ENCODE peak calls at places on chromosomes 4 and X, in six cellular contexts. F is K562, N is neuronal stem cell, T is cardiac muscle cell, I is transverse colon, R is upper lobe of right lung. E is an unnamed sample. For H3K36me3, the result is how much of the 10 kb centered on the place peaks cover.

GRCh38 chrX:43631841-43632240 is 24.3 kb upstream of the MAOA start:
- DNase-seq in F (no peak), N (no peak), T (no peak), I (no peak), R (no peak), E (no peak)

GRCh38 chr4:184237612-184238011 is 19.9 kb upstream of the ENPP6 start:
- DNase-seq in F (peak), N (no peak), T (no peak), I (no peak), R (no peak), E (no peak)

GRCh38 chrX:53704854-53705253 is 18.3 kb upstream of the HUWE1 start:
- DNase-seq in F (no peak), N (no peak), T (no peak), I (no peak), R (no peak), E (no peak)

GRCh38 chrX:47619486-47620302 is at the start of gene SYN1:
- DNase-seq in F (peak), N (peak), T (peak), I (peak), R (peak), E (no peak)

GRCh38 chrX:154002215-154002719 is 17.4 kb downstream of the IRAK1 start:
- DNase-seq in F (peak), N (no peak), T (no peak), I (peak), R (peak), E (no peak)

GRCh38 chrX:49276671-49277519 is 7.3 kb downstream of the PPP1R3F start:
- DNase-seq in F (no peak), N (no peak), T (no peak), I (no peak), R (no peak), E (no peak)

GRCh38 chr4:112410364-112410763 is 105.6 kb downstream of the NEUROG2 start:
- DNase-seq in F (no peak), N (no peak), T (no peak), I (no peak), R (no peak), E (no peak)

GRCh38 chrX:68692651-68693050 is 45.2 kb downstream of the STARD8 start:
- DNase-seq in F (no peak), N (no peak), T (no peak), I (no peak), R (no peak), E (no peak)

GRCh38 chrX:124455966-124456365 is 109.6 kb downstream of the SH2D1A start:
- DNase-seq in F (no peak), N (no peak), T (no peak), I (no peak), R (no peak), E (no peak)

GRCh38 chr4:157739237-157739636 is 433.6 kb downstream of the GASK1B start:
- DNase-seq in F (no peak), N (no peak), T (no peak), I (no peak), R (no peak), E (no peak)

GRCh38 chr4:179804440-179804839 is 2362.2 kb upstream of the AGA start:
- DNase-seq in F (no peak), N (no peak), T (no peak), I (no peak), R (no peak), E (no peak)

GRCh38 chrX:155880586-155881157 is 473 bp upstream of the VAMP7 start:
- DNase-seq in F (peak), N (no peak), T (peak), I (no peak), R (no peak), E (no peak)

GRCh38 chr4:167826281-167826680 is 266.1 kb upstream of the ANXA10 start:
- DNase-seq in F (no peak), N (no peak), T (no peak), I (no peak), R (no peak), E (no peak)

GRCh38 chrX:121000589-121000988 is 15.0 kb upstream of the CT47A1 start:
- DNase-seq in F (peak), N (no peak), T (no peak), I (no peak), R (no peak), E (no peak)

GRCh38 chrX:135396109-135396508 is 25.6 kb upstream of the SMIM10L2A start:
- DNase-seq in F (no peak), N (no peak), T (no peak), I (no peak), R (no peak), E (no peak)

GRCh38 chrX:19172741-19173140 is 50.5 kb upstream of the ADGRG2 start:
- DNase-seq in F (no peak), N (no peak), T (no peak), I (no peak), R (no peak), E (no peak)

GRCh38 chr4:11427201-11427996 is 1.3 kb downstream of the HS3ST1 start:
- DNase-seq in F (no peak), N (peak), T (no peak), I (no peak), R (no peak), E (no peak)

GRCh38 chrX:2261838-2262678 is 238.7 kb downstream of the DHRSX start:
- DNase-seq in F (no peak), N (no peak), T (no peak), I (no peak), R (no peak), E (no peak)

GRCh38 chr4:149997881-149998421 is 80.3 kb upstream of the DCLK2 start:
- DNase-seq in F (peak), N (no peak), T (no peak), I (peak), R (no peak), E (no peak)

GRCh38 chrX:10484683-10485247 is 135.6 kb downstream of the MID1 start:
- DNase-seq in F (no peak), N (no peak), T (no peak), I (no peak), R (no peak), E (no peak)

GRCh38 chr4:170386974-170387373 is 297.2 kb upstream of the AADAT start:
- DNase-seq in F (no peak), N (no peak), T (no peak), I (no peak), R (no peak), E (no peak)

GRCh38 chr4:6250235-6250983 is 19.2 kb upstream of the WFS1 start:
- DNase-seq in F (peak), N (peak), T (peak), I (no peak), R (no peak), E (peak)

GRCh38 chr4:155794589-155794988 is 35.8 kb downstream of the GUCY1B1 start:
- DNase-seq in F (no peak), N (no peak), T (no peak), I (no peak), R (no peak), E (no peak)

GRCh38 chrX:45632506-45632905 is 431.8 kb upstream of the DIPK2B start:
- DNase-seq in F (peak), N (no peak), T (no peak), I (no peak), R (no peak), E (no peak)

GRCh38 chrX:150366951-150367545 is 3.9 kb downstream of the MAMLD1 start:
- DNase-seq in F (no peak), N (no peak), T (no peak), I (no peak), R (no peak), E (no peak)
- H3K4me3 ChIP-seq in F (no peak), N (peak), T (no peak), I (no peak), R (peak), E (peak)

GRCh38 chr4:73248821-73249220 is 9.8 kb downstream of the ANKRD17 start:
- DNase-seq in F (no peak), N (no peak), T (no peak), I (no peak), R (no peak), E (no peak)

GRCh38 chr4:73248416-73248815 is 10.2 kb downstream of the ANKRD17 start:
- DNase-seq in F (no peak), N (no peak), T (no peak), I (no peak), R (no peak), E (no peak)

GRCh38 chr4:73251384-73251783 is 7.2 kb downstream of the ANKRD17 start:
- DNase-seq in F (no peak), N (no peak), T (no peak), I (no peak), R (no peak), E (no peak)

GRCh38 chr4:73250642-73251041 is 8.0 kb downstream of the ANKRD17 start:
- DNase-seq in F (no peak), N (no peak), T (no peak), I (no peak), R (no peak), E (no peak)

GRCh38 chr4:73252001-73252400 is 6.6 kb downstream of the ANKRD17 start:
- DNase-seq in F (no peak), N (no peak), T (no peak), I (no peak), R (no peak), E (no peak)
- H3K36me3 ChIP-seq in F (half or more), N (half or more), T (under half), I (under half), R (under half), E (under half)

GRCh38 chr4:119788334-119789266 is 160.0 kb upstream of the PDE5A start:
- DNase-seq in F (no peak), N (no peak), T (no peak), I (no peak), R (no peak), E (no peak)
- H3K4me3 ChIP-seq in F (no peak), N (no peak), T (no peak), I (no peak), R (no peak), E (no peak)

DNA sequence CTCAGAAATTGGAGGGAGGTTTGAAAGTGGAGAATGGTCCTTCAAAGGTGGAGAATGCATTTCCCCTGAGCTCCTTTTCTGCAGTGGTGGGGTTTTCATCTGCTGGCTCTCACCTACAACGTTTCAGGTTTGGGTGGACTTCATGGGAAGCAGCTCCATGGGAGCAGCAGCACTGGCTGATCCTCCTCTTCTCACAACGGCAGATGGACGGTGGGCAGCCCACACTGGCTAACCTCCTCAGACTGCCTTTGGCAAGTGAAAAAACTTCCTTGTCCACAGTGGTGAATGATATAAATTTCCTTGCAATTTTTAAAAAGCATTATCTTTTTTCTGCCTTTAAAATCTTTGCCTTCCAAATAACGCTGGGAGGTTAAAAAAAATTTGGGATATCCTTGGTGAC is 93.5 kb downstream of the ZNF827 start:
- DNase-seq in F (no peak), N (no peak), T (no peak), I (no peak), R (no peak), E (no peak)
- H3K36me3 ChIP-seq in F (under half), N (half or more), T (under half), I (under half), R (under half), E (under half)

GRCh38 chr4:15648600-15648999 is 6.6 kb downstream of the FBXL5 start:
- DNase-seq in F (no peak), N (no peak), T (no peak), I (no peak), R (no peak), E (no peak)

GRCh38 chr4:15651682-15652081 is 3.5 kb downstream of the FBXL5 start:
- DNase-seq in F (no peak), N (no peak), T (no peak), I (no peak), R (no peak), E (no peak)

GRCh38 chr4:15653430-15653829 is 1.7 kb downstream of the FBXL5 start:
- DNase-seq in F (no peak), N (no peak), T (no peak), I (no peak), R (no peak), E (no peak)

GRCh38 chr4:15652191-15652590 is 3.0 kb downstream of the FBXL5 start:
- DNase-seq in F (no peak), N (no peak), T (no peak), I (no peak), R (no peak), E (no peak)

GRCh38 chr4:15649914-15650545 is 5.1 kb downstream of the FBXL5 start:
- DNase-seq in F (peak), N (peak), T (peak), I (peak), R (no peak), E (no peak)
- H3K4me3 ChIP-seq in F (no peak), N (no peak), T (no peak), I (no peak), R (no peak), E (no peak)

GRCh38 chr4:2936773-2937145 is 26.4 kb downstream of the NOP14 start:
- DNase-seq in F (peak), N (no peak), T (no peak), I (no peak), R (peak), E (no peak)

GRCh38 chr4:2934077-2934812 is 29.0 kb downstream of the NOP14 start:
- DNase-seq in F (peak), N (no peak), T (peak), I (peak), R (peak), E (no peak)

GRCh38 chr4:2933566-2934076 is 29.6 kb downstream of the NOP14 start:
- DNase-seq in F (no peak), N (no peak), T (no peak), I (no peak), R (no peak), E (no peak)

GRCh38 chr4:2935762-2936743 is 27.2 kb downstream of the NOP14 start:
- DNase-seq in F (peak), N (no peak), T (no peak), I (no peak), R (peak), E (no peak)

DNA sequence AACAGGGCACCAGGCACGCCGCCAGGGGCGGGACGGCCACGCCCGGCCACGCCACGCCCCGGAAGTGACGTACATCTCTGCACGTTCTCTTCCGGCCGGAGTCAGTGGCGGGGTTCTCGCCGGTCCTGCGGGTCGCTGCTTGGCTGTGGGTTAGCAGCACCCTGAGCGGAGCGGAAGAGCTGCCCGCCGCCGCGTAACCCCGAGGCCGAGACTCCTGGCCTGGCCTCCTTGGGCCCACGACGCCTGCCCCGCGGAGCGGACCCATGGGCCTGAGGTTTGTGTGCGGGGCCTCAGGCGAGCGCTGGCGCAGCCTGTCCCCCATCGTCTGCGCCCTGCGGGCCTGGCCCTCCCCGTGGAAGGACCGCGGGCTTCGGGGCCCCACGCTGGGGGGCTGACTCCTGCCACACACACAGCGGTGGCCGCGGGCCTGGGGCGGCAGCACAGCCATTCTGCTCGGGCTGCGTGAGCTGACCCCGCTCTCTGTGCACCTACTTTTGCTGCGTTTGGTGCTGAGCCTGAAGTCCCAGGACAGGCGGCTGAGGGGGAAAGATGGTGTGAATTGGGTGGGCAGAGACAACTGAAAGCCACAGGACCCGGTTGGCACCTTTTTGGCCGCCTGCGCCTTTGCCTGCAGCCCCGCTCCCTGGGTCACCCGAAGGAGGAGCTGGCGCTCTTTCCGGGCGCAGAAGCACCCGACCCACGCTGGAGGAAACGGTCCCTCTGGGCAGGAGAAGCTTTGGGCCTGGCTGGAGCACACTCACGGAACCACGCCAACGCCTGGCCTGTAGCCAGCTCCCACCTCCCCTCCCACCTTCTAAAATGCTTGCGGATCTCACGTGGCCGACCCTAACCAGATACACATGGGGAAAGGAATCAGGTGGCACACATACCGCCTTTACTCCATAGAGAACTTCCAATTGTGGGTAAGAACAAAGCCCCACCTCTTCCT is 28.1 kb downstream of the NOP14 start:
- DNase-seq in F (peak), N (peak), T (peak), I (peak), R (peak), E (peak)
- H3K36me3 ChIP-seq in F (half or more), N (half or more), T (under half), I (under half), R (under half), E (under half)

GRCh38 chrX:131441033-131441432 is 102.8 kb upstream of the OR13H1 start:
- DNase-seq in F (no peak), N (no peak), T (no peak), I (no peak), R (no peak), E (no peak)

DNA sequence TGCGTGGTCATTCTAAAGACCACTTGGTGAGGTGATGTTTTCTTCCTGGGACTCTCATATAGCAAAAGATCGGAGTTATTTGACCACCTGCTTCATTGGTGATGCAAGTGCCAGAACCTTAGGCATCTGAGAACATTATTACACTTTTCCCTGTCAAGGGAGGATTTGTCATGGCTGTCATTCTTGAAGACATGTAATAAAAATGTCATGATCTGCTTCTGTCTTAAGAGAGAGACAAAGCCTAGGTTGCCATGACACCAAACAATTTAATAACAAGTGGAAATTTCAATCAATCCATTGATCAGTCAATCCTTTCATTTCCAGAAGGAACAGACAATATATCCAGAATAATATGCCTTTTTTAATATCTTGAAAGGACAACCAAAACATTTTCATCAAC is 97.9 kb upstream of the OR13H1 start:
- DNase-seq in F (no peak), N (no peak), T (no peak), I (no peak), R (no peak), E (no peak)
- H3K4me3 ChIP-seq in F (no peak), N (no peak), T (no peak), I (no peak), R (no peak), E (no peak)

DNA sequence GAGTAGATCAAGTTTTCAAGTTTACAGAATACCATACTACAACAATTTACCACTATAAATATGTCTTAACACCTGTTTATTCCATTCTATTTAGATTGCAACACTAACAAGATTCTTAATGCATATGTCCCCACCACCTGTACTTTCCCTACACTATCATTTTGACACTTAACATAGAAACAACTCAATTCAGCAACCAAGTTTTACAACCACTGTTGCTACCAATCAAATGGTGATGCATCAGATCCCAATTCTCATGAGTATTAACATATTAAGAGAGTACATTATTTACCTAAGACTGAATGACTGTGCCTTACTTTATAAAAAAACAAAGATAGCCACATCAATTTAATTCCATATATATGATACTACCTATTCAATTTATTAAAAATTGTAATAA is 49.4 kb downstream of the EIF4E start:
- DNase-seq in F (no peak), N (no peak), T (no peak), I (no peak), R (no peak), E (no peak)
- H3K36me3 ChIP-seq in F (half or more), N (half or more), T (under half), I (under half), R (under half), E (under half)

GRCh38 chr4:76705497-76705896 is 192.4 kb downstream of the SOWAHB start:
- DNase-seq in F (no peak), N (no peak), T (no peak), I (no peak), R (no peak), E (no peak)

GRCh38 chr4:76702440-76703122 is 195.4 kb downstream of the SOWAHB start:
- DNase-seq in F (no peak), N (no peak), T (no peak), I (no peak), R (no peak), E (no peak)

GRCh38 chr4:76703676-76704075 is 194.3 kb downstream of the SOWAHB start:
- DNase-seq in F (no peak), N (no peak), T (no peak), I (no peak), R (no peak), E (no peak)

GRCh38 chr4:76704133-76704881 is 193.6 kb downstream of the SOWAHB start:
- DNase-seq in F (no peak), N (no peak), T (no peak), I (peak), R (no peak), E (no peak)

GRCh38 chr4:76703123-76703490 is 194.8 kb downstream of the SOWAHB start:
- DNase-seq in F (no peak), N (no peak), T (no peak), I (no peak), R (no peak), E (no peak)
- H3K4me3 ChIP-seq in F (no peak), N (no peak), T (no peak), I (no peak), R (no peak), E (no peak)

GRCh38 chr4:77052352-77052751 is 23.4 kb downstream of the CCNI start:
- DNase-seq in F (peak), N (no peak), T (peak), I (peak), R (no peak), E (peak)
- H3K36me3 ChIP-seq in F (half or more), N (half or more), T (under half), I (under half), R (half or more), E (under half)